ENCODE peak calls at places on chromosomes 5 and 9, in eight cellular contexts. O is AG04450; Y is CD8-positive, alpha-beta T cell; S is upper lobe of right lung; W is dorsolateral prefrontal cortex; F is brain microvascular endothelial cell; C is fibroblast of lung; H is tibial nerve. I is an unnamed sample.

GRCh38 chr5:28580616-28581015 is 1542.2 kb upstream of the CDH9 start:
- DNase-seq in C (peak; percentile 82), H (no peak), W (no peak), Y (no peak), F (peak; percentile 75), O (no peak), S (no peak), I (no peak)

GRCh38 chr9:107176701-107177100 is 106.4 kb upstream of the RAD23B start:
- DNase-seq in S (no peak), O (no peak), F (no peak), H (no peak), C (no peak), Y (no peak), W (no peak), I (no peak)

GRCh38 chr9:89278997-89279739 is 31.8 kb upstream of the CKS2 start:
- DNase-seq in Y (no peak), H (peak; percentile 80), F (peak; percentile 74), C (peak; percentile 55), O (peak; percentile 21), S (no peak), W (no peak), I (no peak)

GRCh38 chr5:140182803-140183367 is 7.9 kb downstream of the CYSTM1 start:
- DNase-seq in S (no peak), Y (no peak), W (no peak), C (peak; percentile 47), F (peak; percentile 45), O (no peak), H (peak; percentile 65), I (no peak)

GRCh38 chr5:116621599-116621998 is 47.0 kb upstream of the SEMA6A start:
- DNase-seq in W (no peak), C (no peak), S (no peak), O (no peak), Y (no peak), H (no peak), F (no peak), I (no peak)

GRCh38 chr5:167999182-167999581 is 292.3 kb upstream of the WWC1 start:
- DNase-seq in Y (no peak), H (no peak), O (no peak), F (no peak), S (no peak), W (no peak), C (peak; percentile 69), I (no peak)

GRCh38 chr9:70475211-70475610 is 60.8 kb upstream of the KLF9 start:
- DNase-seq in H (no peak), O (no peak), C (no peak), S (no peak), W (no peak), F (no peak), Y (no peak), I (no peak)

GRCh38 chr5:40367260-40367659 is 312.5 kb upstream of the PTGER4 start:
- DNase-seq in F (peak; percentile 12), S (no peak), Y (peak; percentile 34), H (no peak), C (no peak), O (no peak), W (no peak), I (no peak)

GRCh38 chr5:17401509-17402290 is 96.3 kb upstream of the TAF11L2 start:
- DNase-seq in Y (no peak), O (no peak), H (no peak), F (no peak), S (no peak), C (no peak), W (no peak), I (no peak)

GRCh38 chr9:127174386-127175318 is 52.2 kb upstream of the ANGPTL2 start:
- DNase-seq in O (no peak), Y (no peak), W (peak; percentile 17), F (no peak), S (peak; percentile 45), H (no peak), C (no peak), I (peak; percentile 48)

GRCh38 chr9:107734231-107735014 is 244.9 kb upstream of the KLF4 start:
- DNase-seq in Y (no peak), H (no peak), W (no peak), C (peak; percentile 91), F (no peak), O (peak; percentile 80), S (no peak), I (no peak)

GRCh38 chr9:9003184-9003583 is 1203.6 kb upstream of the DMAC1 start:
- DNase-seq in F (peak; percentile 13), W (no peak), O (no peak), H (peak; percentile 30), S (no peak), C (peak; percentile 2), Y (no peak), I (no peak)

GRCh38 chr9:123354806-123355508 is 1.0 kb upstream of the CRB2 start:
- DNase-seq in O (no peak), S (no peak), C (no peak), W (no peak), H (no peak), F (no peak), Y (no peak), I (no peak)

GRCh38 chr9:131732636-131733340 is 7.1 kb downstream of the RAPGEF1 start:
- DNase-seq in C (no peak), W (no peak), Y (peak; percentile 51), H (no peak), S (no peak), F (no peak), O (no peak), I (no peak)

GRCh38 chr9:113715086-113715485 is 161.0 kb upstream of the ZNF618 start:
- DNase-seq in O (peak; percentile 20), C (peak; percentile 70), W (no peak), Y (no peak), H (no peak), F (peak; percentile 58), S (no peak), I (no peak)

GRCh38 chr5:116914869-116915504 is 340.4 kb upstream of the SEMA6A start:
- DNase-seq in Y (no peak), F (no peak), O (no peak), H (no peak), S (no peak), W (no peak), C (no peak), I (no peak)

GRCh38 chr5:149799119-149799623 is 69.1 kb downstream of the PPARGC1B start:
- DNase-seq in S (no peak), F (peak; percentile 88), H (peak; percentile 24), O (peak; percentile 44), W (no peak), C (peak; percentile 74), Y (no peak), I (no peak)

GRCh38 chr9:136015656-136016055 is 54.5 kb upstream of the UBAC1 start:
- DNase-seq in O (no peak), H (no peak), S (peak; percentile 66), C (no peak), Y (no peak), W (peak; percentile 34), F (no peak), I (no peak)

GRCh38 chr5:181036816-181037364 is 3.2 kb upstream of the BTNL9 start:
- DNase-seq in C (no peak), H (no peak), S (no peak), F (no peak), O (no peak), Y (no peak), W (no peak), I (no peak)

GRCh38 chr5:61619777-61620518 is 287.9 kb downstream of the ZSWIM6 start:
- DNase-seq in Y (no peak), F (no peak), S (no peak), H (no peak), O (no peak), C (no peak), W (no peak), I (no peak)

DNA sequence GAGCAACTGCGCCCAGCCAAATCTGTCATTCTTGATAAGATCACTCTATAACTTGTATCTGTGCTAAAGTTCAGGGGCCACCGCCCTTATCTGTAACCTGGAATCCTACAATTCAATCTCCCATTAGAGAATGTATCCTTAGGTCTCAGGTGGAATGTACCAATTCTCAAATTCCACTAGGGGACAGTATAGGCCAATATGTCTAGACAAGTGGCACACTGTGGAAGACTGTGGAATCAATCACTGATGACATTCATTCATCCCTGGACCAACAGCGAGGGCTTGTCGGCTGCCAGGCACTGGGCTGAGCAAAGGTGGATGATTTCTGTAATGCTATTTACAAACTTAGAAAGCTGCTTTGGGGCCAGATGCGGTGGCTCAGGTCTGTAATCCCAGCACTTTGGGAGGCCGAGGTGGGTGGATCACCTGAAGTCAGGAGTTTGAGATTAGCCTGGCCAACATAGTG is 28.7 kb upstream of the MEGF9 start:
- DNase-seq in S (no peak), W (no peak), C (peak; percentile 27), H (no peak), Y (no peak), O (no peak), F (no peak), I (no peak)
- H3K27ac ChIP-seq in S (no peak overlapping the region), W (no peak overlapping the region), C (no peak overlapping the region), H (no peak overlapping the region), Y (no peak overlapping the region), O (no peak overlapping the region), F (no peak overlapping the region), I (no peak overlapping the region)

GRCh38 chr9:26605367-26605766 is 287.2 kb downstream of the CAAP1 start:
- DNase-seq in H (no peak), S (peak; percentile 61), Y (no peak), O (no peak), F (no peak), C (no peak), W (no peak), I (no peak)
- TF ChIP-seq CTCF in H (no peak), S (no peak), Y (no peak), O (no peak), F (no peak), C (no peak), W (no peak), I (no peak)

GRCh38 chr9:20225841-20226240 is 396.5 kb downstream of the MLLT3 start:
- DNase-seq in S (no peak), W (no peak), C (no peak), Y (no peak), F (no peak), H (no peak), O (no peak), I (no peak)
- H3K4me3 ChIP-seq in S (no peak overlapping the region), W (no peak overlapping the region), C (peak overlapping the region; percentile 24), Y (no peak overlapping the region), F (no peak overlapping the region), H (no peak overlapping the region), O (peak overlapping the region; percentile 28), I (no peak overlapping the region)

DNA sequence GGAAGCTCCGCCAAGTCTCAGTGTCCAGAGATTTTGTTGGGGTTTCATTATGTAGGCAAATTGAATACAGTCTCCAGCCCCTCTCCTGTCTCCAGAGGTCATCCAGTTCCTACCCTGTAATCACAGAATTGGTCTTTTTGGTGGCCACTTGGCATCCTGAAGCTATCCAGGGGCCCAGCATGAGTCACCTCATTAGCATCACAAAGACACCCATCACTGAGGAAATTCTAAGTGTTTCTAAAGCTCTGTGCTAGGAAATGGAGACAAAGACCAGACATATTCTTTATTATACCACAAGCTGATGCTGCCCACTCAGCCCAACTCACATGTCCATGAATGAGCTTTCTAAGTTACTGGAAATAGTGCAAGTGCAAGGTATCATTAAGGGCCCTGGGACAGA is 229.9 kb downstream of the DOCK8 start:
- DNase-seq in F (no peak), H (no peak), W (no peak), O (no peak), C (peak; percentile 73), Y (no peak), S (no peak), I (no peak)
- H3K27ac ChIP-seq in F (no peak overlapping the region), H (no peak overlapping the region), W (no peak overlapping the region), O (no peak overlapping the region), C (no peak overlapping the region), Y (no peak overlapping the region), S (no peak overlapping the region), I (no peak overlapping the region)